ENCODE peak calls at places on chromosomes 2 and 18, in five cellular contexts. L, B, I, M and D are unnamed samples.

GRCh38 chr18:55706893-55707292 is 118.9 kb upstream of the TCF4 start:
- DNase-seq in L (no peak), B (no peak), I (no peak), M (no peak), D (no peak)

GRCh38 chr18:51390695-51391094 is 193.2 kb upstream of the MEX3C start:
- DNase-seq in L (no peak), B (no peak), I (no peak), M (no peak), D (peak)

GRCh38 chr2:26757873-26758789 is 6.0 kb upstream of the SLC35F6 start:
- DNase-seq in L (no peak), B (no peak), I (peak), M (no peak), D (peak)

GRCh38 chr18:21321711-21322110 is 79.7 kb downstream of the GREB1L start:
- DNase-seq in L (no peak), B (no peak), I (no peak), M (no peak), D (no peak)

GRCh38 chr2:169366066-169366465 is 3.7 kb upstream of the LRP2 start:
- DNase-seq in L (no peak), B (no peak), I (no peak), M (no peak), D (peak)

GRCh38 chr2:40256649-40257048 is 195.2 kb downstream of the SLC8A1 start:
- DNase-seq in L (no peak), B (peak), I (no peak), M (no peak), D (peak)

GRCh38 chr18:32730620-32731021 is 42.2 kb downstream of the KLHL14 start:
- DNase-seq in L (peak), B (no peak), I (no peak), M (no peak), D (peak)

GRCh38 chr2:224887159-224887558 is 155.1 kb downstream of the DOCK10 start:
- DNase-seq in L (no peak), B (no peak), I (no peak), M (no peak), D (no peak)

GRCh38 chr2:182608181-182608845 is 107.7 kb upstream of the DNAJC10 start:
- DNase-seq in L (no peak), B (no peak), I (no peak), M (no peak), D (no peak)

GRCh38 chr18:59629894-59630293 is 67.3 kb downstream of the CCBE1 start:
- DNase-seq in L (no peak), B (no peak), I (no peak), M (no peak), D (no peak)

GRCh38 chr2:9885036-9885684 is 41.9 kb downstream of the TAF1B start:
- DNase-seq in L (no peak), B (no peak), I (no peak), M (no peak), D (no peak)